ENCODE peak calls at places on chromosomes 4 and X, in nine cellular contexts. Q, D, F, P, K, S, M, U and E are unnamed samples.

GRCh38 chr4:70670332-70671014 is 4.2 kb upstream of the JCHAIN start:
- DNase-seq in Q (no peak), D (no peak), F (no peak), P (no peak), K (no peak), S (no peak), M (no peak), U (no peak), E (no peak)

GRCh38 chrX:143873343-143873742 is 10.5 kb upstream of the UBE2NL start:
- DNase-seq in Q (no peak), D (no peak), F (no peak), P (no peak), K (no peak), S (no peak), M (no peak), U (no peak), E (peak)

GRCh38 chrX:50106051-50106450 is 94.8 kb downstream of the AKAP4 start:
- DNase-seq in Q (no peak), D (no peak), F (no peak), P (no peak), K (no peak), S (no peak), M (no peak), U (no peak), E (no peak)

GRCh38 chrX:130715299-130715698 is 187.7 kb downstream of the ENOX2 start:
- DNase-seq in Q (no peak), D (no peak), F (no peak), P (no peak), K (no peak), S (peak), M (no peak), U (no peak), E (no peak)

GRCh38 chr4:6058531-6059374 is 40.5 kb upstream of the C4orf50 start:
- DNase-seq in Q (no peak), D (no peak), F (no peak), P (no peak), K (no peak), S (no peak), M (no peak), U (no peak), E (no peak)

GRCh38 chr4:20395160-20395773 is 143.6 kb downstream of the SLIT2 start:
- DNase-seq in Q (peak), D (peak), F (peak), P (peak), K (peak), S (no peak), M (no peak), U (no peak), E (peak)

GRCh38 chr4:48008021-48008596 is 8.4 kb downstream of the CNGA1 start:
- DNase-seq in Q (no peak), D (no peak), F (no peak), P (no peak), K (no peak), S (no peak), M (no peak), U (no peak), E (no peak)

GRCh38 chr4:165367040-165367439 is 11.8 kb upstream of the CPE start:
- DNase-seq in Q (no peak), D (no peak), F (no peak), P (no peak), K (no peak), S (no peak), M (no peak), U (no peak), E (no peak)

GRCh38 chr4:111506706-111507105 is 638.5 kb upstream of the FAM241A start:
- DNase-seq in Q (no peak), D (no peak), F (no peak), P (no peak), K (no peak), S (peak), M (no peak), U (no peak), E (no peak)